ENCODE peak calls at places on chromosome 16, in nine cellular contexts. N is adrenal gland, O is upper lobe of left lung, L is esophagus muscularis mucosa, M is K562, D is HCT116, H is uterus, U is heart left ventricle, G is A549. Q is an unnamed sample.

GRCh38 chr16:80751167-80751566 is 53.2 kb downstream of the CDYL2 start:
- DNase-seq in N (no peak), O (peak), L (no peak), M (no peak), D (no peak), H (no peak), U (no peak), G (no peak), Q (no peak)

GRCh38 chr16:14307623-14308356 is 236.7 kb downstream of the MRTFB start:
- DNase-seq in N (peak), O (no peak), L (no peak), M (no peak), D (no peak), H (no peak), U (peak), G (no peak), Q (no peak)

GRCh38 chr16:18969050-18969854 is 14.5 kb upstream of the TMC7 start:
- DNase-seq in N (peak), O (peak), L (peak), M (peak), D (peak), H (peak), U (peak), G (peak), Q (peak)

GRCh38 chr16:50276128-50276444 is 9.7 kb downstream of the ADCY7 start:
- DNase-seq in N (no peak), O (no peak), L (no peak), M (no peak), D (no peak), H (no peak), U (peak), G (no peak), Q (no peak)

GRCh38 chr16:83393196-83393981 is 414.4 kb upstream of the HSBP1 start:
- DNase-seq in N (no peak), O (no peak), L (no peak), M (peak), D (no peak), H (no peak), U (no peak), G (no peak), Q (no peak)

GRCh38 chr16:53055603-53056527 is 1.1 kb downstream of the CHD9 start:
- DNase-seq in N (peak), O (peak), L (no peak), M (peak), D (no peak), H (peak), U (peak), G (peak), Q (peak)

GRCh38 chr16:2779151-2779920 is 2.3 kb upstream of the ELOB start:
- DNase-seq in N (no peak), O (no peak), L (no peak), M (no peak), D (no peak), H (peak), U (peak), G (no peak), Q (no peak)

GRCh38 chr16:84153660-84154214 is 8.6 kb downstream of the DNAAF1 start:
- DNase-seq in N (peak), O (no peak), L (no peak), M (no peak), D (no peak), H (no peak), U (no peak), G (no peak), Q (no peak)

GRCh38 chr16:4944333-4945281 is 7.7 kb upstream of the PPL start:
- DNase-seq in N (peak), O (peak), L (peak), M (peak), D (peak), H (peak), U (peak), G (peak), Q (peak)

GRCh38 chr16:10579965-10580918 is at the start of gene EMP2:
- DNase-seq in N (peak), O (peak), L (no peak), M (peak), D (peak), H (peak), U (peak), G (peak), Q (peak)

GRCh38 chr16:79127768-79128167 is 472.8 kb downstream of the MAF start:
- DNase-seq in N (peak), O (peak), L (no peak), M (no peak), D (no peak), H (no peak), U (no peak), G (no peak), Q (no peak)

GRCh38 chr16:51450913-51451312 is 299.8 kb upstream of the SALL1 start:
- DNase-seq in N (no peak), O (no peak), L (peak), M (no peak), D (no peak), H (no peak), U (no peak), G (no peak), Q (no peak)

GRCh38 chr16:525520-526180 is 1.9 kb upstream of the CAPN15 start:
- DNase-seq in N (peak), O (no peak), L (no peak), M (no peak), D (peak), H (no peak), U (no peak), G (peak), Q (peak)

GRCh38 chr16:89563639-89564392 is 3.3 kb downstream of the RPL13 start:
- DNase-seq in N (no peak), O (no peak), L (no peak), M (no peak), D (no peak), H (no peak), U (no peak), G (no peak), Q (no peak)

GRCh38 chr16:89863741-89864391 is 9.5 kb upstream of the TCF25 start:
- DNase-seq in N (peak), O (peak), L (no peak), M (no peak), D (no peak), H (no peak), U (peak), G (no peak), Q (no peak)

GRCh38 chr16:8878523-8878911 is 3.6 kb upstream of the LITAFD start:
- DNase-seq in N (no peak), O (no peak), L (no peak), M (no peak), D (no peak), H (no peak), U (no peak), G (no peak), Q (no peak)

GRCh38 chr16:66188786-66189725 is 177.4 kb upstream of the CDH5 start:
- DNase-seq in N (no peak), O (no peak), L (peak), M (no peak), D (no peak), H (peak), U (no peak), G (no peak), Q (no peak)

GRCh38 chr16:14449790-14450463 is 180.1 kb downstream of the PARN start:
- DNase-seq in N (no peak), O (no peak), L (no peak), M (no peak), D (no peak), H (no peak), U (no peak), G (peak), Q (no peak)

GRCh38 chr16:4813251-4814003 is 11.0 kb upstream of the ROGDI start:
- DNase-seq in N (no peak), O (no peak), L (no peak), M (no peak), D (no peak), H (no peak), U (no peak), G (no peak), Q (no peak)

GRCh38 chr16:19833176-19833575 is 51.5 kb downstream of the GPRC5B start:
- DNase-seq in N (no peak), O (no peak), L (no peak), M (no peak), D (no peak), H (no peak), U (no peak), G (no peak), Q (no peak)

GRCh38 chr16:1019234-1019933 is 37.8 kb downstream of the SOX8 start:
- DNase-seq in N (no peak), O (no peak), L (no peak), M (no peak), D (no peak), H (peak), U (peak), G (no peak), Q (no peak)

GRCh38 chr16:88803264-88803987 is at the start of gene CDT1:
- DNase-seq in N (peak), O (peak), L (no peak), M (peak), D (peak), H (peak), U (peak), G (peak), Q (peak)

GRCh38 chr16:81539009-81539820 is 94.6 kb downstream of the CMIP start:
- DNase-seq in N (no peak), O (no peak), L (no peak), M (no peak), D (no peak), H (no peak), U (no peak), G (no peak), Q (no peak)

GRCh38 chr16:1863681-1864460 is 8.1 kb downstream of the MEIOB start:
- DNase-seq in N (no peak), O (no peak), L (no peak), M (no peak), D (peak), H (no peak), U (no peak), G (no peak), Q (peak)

GRCh38 chr16:1333149-1333812 is at the start of gene BAIAP3:
- DNase-seq in N (peak), O (peak), L (no peak), M (peak), D (no peak), H (no peak), U (no peak), G (peak), Q (peak)

GRCh38 chr16:77834600-77834963 is 46.2 kb downstream of the VAT1L start:
- DNase-seq in N (no peak), O (no peak), L (no peak), M (no peak), D (no peak), H (no peak), U (no peak), G (no peak), Q (no peak)

GRCh38 chr16:7449306-7449705 is 116.7 kb downstream of the RBFOX1 start:
- DNase-seq in N (no peak), O (no peak), L (no peak), M (no peak), D (no peak), H (no peak), U (no peak), G (no peak), Q (no peak)

GRCh38 chr16:56669005-56669839 is at the start of gene MT1H:
- DNase-seq in N (no peak), O (no peak), L (no peak), M (no peak), D (no peak), H (no peak), U (no peak), G (no peak), Q (peak)

GRCh38 chr16:56670640-56670934 is 973 bp downstream of the MT1H start:
- DNase-seq in N (no peak), O (no peak), L (no peak), M (no peak), D (no peak), H (no peak), U (no peak), G (no peak), Q (no peak)

GRCh38 chr16:56669840-56670639 is 426 bp downstream of the MT1H start:
- DNase-seq in N (no peak), O (no peak), L (no peak), M (no peak), D (no peak), H (no peak), U (no peak), G (no peak), Q (no peak)

GRCh38 chr16:56664506-56664905 is 3.4 kb downstream of the MT1G start:
- DNase-seq in N (peak), O (no peak), L (no peak), M (no peak), D (no peak), H (no peak), U (no peak), G (no peak), Q (no peak)

DNA sequence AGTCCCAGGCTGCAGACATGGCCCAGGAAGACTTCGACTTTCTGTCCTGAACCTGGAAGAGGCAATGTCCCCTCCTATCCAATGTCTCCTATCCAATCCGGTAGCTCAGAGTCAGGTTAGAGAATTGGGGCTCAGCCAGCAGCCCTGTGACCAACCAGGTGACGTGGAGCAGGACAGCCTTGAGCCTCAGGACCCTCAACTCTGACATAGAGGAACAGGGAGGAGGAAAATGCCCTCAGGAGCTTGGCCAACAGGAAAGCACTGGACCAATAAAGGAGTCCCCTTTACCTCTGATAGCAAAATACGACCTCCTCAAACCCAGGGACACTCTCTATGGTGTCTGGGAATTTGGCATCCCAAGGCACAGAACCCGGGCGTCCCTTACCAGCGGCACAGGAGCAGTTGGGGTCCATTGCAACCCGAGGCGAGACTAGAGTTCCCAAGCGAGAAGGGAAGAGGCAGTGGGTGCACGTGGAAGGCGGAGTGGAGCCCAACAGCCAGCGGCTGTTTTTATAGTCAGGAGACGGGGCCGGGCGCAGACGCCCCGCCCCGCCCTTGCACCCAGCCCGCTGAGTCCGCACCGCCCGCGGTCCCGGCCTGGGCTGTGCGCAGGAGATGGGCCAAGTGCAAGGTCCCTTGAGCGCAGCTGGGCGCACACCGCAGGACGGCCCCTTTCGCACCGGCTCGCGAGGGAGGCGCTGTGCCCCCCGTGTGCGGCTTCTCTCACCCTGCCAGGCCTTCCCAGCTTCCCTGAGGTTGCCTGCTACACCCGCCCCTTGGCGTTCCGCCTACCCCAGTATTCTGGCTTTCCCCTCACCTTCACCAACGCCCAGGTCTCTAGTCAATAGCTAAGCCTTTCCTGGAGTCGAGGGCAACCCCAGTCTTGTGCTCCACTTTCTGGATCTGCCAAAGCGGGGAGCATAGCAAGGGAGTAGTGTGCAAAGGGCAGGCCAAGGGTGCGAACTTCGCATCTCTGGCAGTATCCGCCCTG is at the start of gene MT1G:
- DNase-seq in N (peak), O (peak), L (no peak), M (no peak), D (no peak), H (no peak), U (peak), G (no peak), Q (peak)
- TF ChIP-seq POLR2A in N (no peak), O (no peak), L (no peak), M (no peak), D (no peak), H (no peak), U (no peak), G (no peak), Q (no peak)

GRCh38 chr16:87463722-87464690 is 28.8 kb downstream of the ZCCHC14 start:
- DNase-seq in N (peak), O (peak), L (no peak), M (no peak), D (no peak), H (no peak), U (peak), G (no peak), Q (peak)
- TF ChIP-seq POLR2A in N (no peak), O (no peak), L (no peak), M (no peak), D (no peak), H (no peak), U (no peak), G (no peak), Q (no peak)

GRCh38 chr16:21501869-21502667 is 97.3 kb upstream of the METTL9 start:
- DNase-seq in N (peak), O (peak), L (peak), M (peak), D (peak), H (peak), U (peak), G (peak), Q (peak)
- TF ChIP-seq POLR2A in N (peak), O (peak), L (peak), M (peak), D (peak), H (peak), U (no peak), G (peak), Q (peak)

GRCh38 chr16:17304124-17304813 is 166.5 kb downstream of the XYLT1 start:
- DNase-seq in N (no peak), O (peak), L (no peak), M (no peak), D (peak), H (no peak), U (no peak), G (no peak), Q (no peak)
- TF ChIP-seq POLR2A in N (no peak), O (no peak), L (no peak), M (no peak), D (no peak), H (no peak), U (no peak), G (no peak), Q (no peak)

DNA sequence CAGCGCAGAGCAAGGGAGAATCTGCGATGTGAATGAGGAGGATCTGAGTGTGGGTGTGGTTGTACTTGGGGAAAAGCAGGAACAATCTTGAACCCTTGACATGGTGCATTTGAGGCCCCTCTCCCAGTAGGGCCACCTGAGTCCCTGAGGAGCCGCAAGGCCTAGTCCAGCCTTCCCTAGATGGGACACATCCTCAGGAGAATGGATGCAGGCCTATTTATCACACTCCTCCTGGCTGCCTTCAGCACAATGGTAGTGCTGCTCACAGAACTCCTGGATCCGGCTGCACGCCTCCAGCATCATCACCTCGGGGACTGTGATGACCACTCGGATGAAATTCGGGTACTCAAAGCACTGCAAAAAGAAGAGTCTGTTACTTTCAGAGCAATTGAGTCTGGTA is 9.0 kb downstream of the TAT start:
- DNase-seq in N (no peak), O (no peak), L (no peak), M (no peak), D (no peak), H (no peak), U (no peak), G (no peak), Q (no peak)
- TF ChIP-seq POLR2A in N (no peak), O (no peak), L (no peak), M (no peak), D (no peak), H (no peak), U (no peak), G (no peak), Q (no peak)